ENCODE peak calls at places on chromosomes 2 and 18, in five cellular contexts. Y, L, K, A and B are unnamed samples.

GRCh38 chr2:174833737-174834136 is 69.5 kb upstream of the CHRNA1 start:
- DNase-seq in A (no peak), K (no peak), Y (no peak), L (no peak), B (no peak)

GRCh38 chr18:57833441-57834101 is 30.5 kb upstream of the ATP8B1 start:
- DNase-seq in K (no peak), Y (no peak), A (no peak), L (no peak), B (no peak)

GRCh38 chr2:33069894-33070651 is 123.3 kb downstream of the LTBP1 start:
- DNase-seq in A (peak; percentile 78), L (peak; percentile 52), K (peak; percentile 81), Y (peak; percentile 28), B (peak; percentile 75)

GRCh38 chr2:141490886-141491285 is 639.9 kb downstream of the LRP1B start:
- DNase-seq in L (no peak), K (no peak), A (no peak), Y (no peak), B (no peak)

GRCh38 chr2:143686585-143687164 is 557.5 kb downstream of the ARHGAP15 start:
- DNase-seq in A (no peak), Y (no peak), K (no peak), L (no peak), B (no peak)

GRCh38 chr2:239209806-239210205 is 191.0 kb downstream of the HDAC4 start:
- DNase-seq in K (peak; percentile 36), L (peak; percentile 18), A (no peak), Y (no peak), B (peak; percentile 60)

GRCh38 chr2:205959528-205959927 is 126.4 kb downstream of the INO80D start:
- DNase-seq in K (no peak), L (no peak), Y (no peak), A (no peak), B (no peak)

GRCh38 chr2:170446078-170446477 is 268.1 kb downstream of the MYO3B start:
- DNase-seq in A (no peak), K (no peak), Y (no peak), L (no peak), B (no peak)

GRCh38 chr18:74544898-74545297 is 10.6 kb downstream of the CNDP1 start:
- DNase-seq in K (peak; percentile 32), L (peak; percentile 60), A (no peak), Y (no peak), B (no peak)

GRCh38 chr2:159283529-159283928 is 3.0 kb downstream of the WDSUB1 start:
- DNase-seq in L (no peak), A (no peak), Y (no peak), K (no peak), B (no peak)

GRCh38 chr2:227411320-227411989 is 23.7 kb upstream of the SCYGR1 start:
- DNase-seq in K (no peak), A (peak; percentile 18), Y (no peak), L (no peak), B (no peak)

GRCh38 chr2:163736433-163737168 is 793 bp upstream of the FIGN start:
- DNase-seq in A (peak; percentile 61), K (peak; percentile 63), L (peak; percentile 66), Y (no peak), B (peak; percentile 75)

GRCh38 chr18:23113576-23113975 is 21.7 kb upstream of the CABLES1 start:
- DNase-seq in K (no peak), A (no peak), Y (no peak), L (no peak), B (no peak)

GRCh38 chr2:38148501-38148900 is 72.5 kb upstream of the CYP1B1 start:
- DNase-seq in A (peak; percentile 57), Y (peak; percentile 68), L (no peak), K (peak; percentile 84), B (no peak)

GRCh38 chr2:32697156-32697555 is 69.3 kb downstream of the TTC27 start:
- DNase-seq in L (no peak), K (no peak), A (no peak), Y (no peak), B (no peak)

GRCh38 chr2:182186132-182186735 is 200.6 kb downstream of the PPP1R1C start:
- DNase-seq in A (no peak), K (no peak), L (no peak), Y (no peak), B (no peak)

GRCh38 chr18:22563098-22563707 is 145.5 kb upstream of the CTAGE1 start:
- DNase-seq in K (no peak), A (peak; percentile 61), Y (peak; percentile 59), L (no peak), B (no peak)

GRCh38 chr2:221554769-221555510 is 17.2 kb downstream of the EPHA4 start:
- DNase-seq in K (no peak), L (no peak), A (no peak), Y (no peak), B (no peak)

GRCh38 chr2:12719400-12720104 is 2.8 kb downstream of the TRIB2 start:
- DNase-seq in Y (no peak), K (no peak), L (no peak), A (no peak), B (no peak)
- H3K4me1 ChIP-seq in Y (no peaks in the 10 kb centered on the region), K (no peaks in the 10 kb centered on the region), L (peaks cover 52% of the 10 kb centered on the region), A (peaks cover 28% of the 10 kb centered on the region), B (peaks cover 67% of the 10 kb centered on the region)

GRCh38 chr18:42486296-42486695 is 531.3 kb downstream of the PIK3C3 start:
- DNase-seq in L (no peak), Y (no peak), K (peak; percentile 46), A (no peak), B (no peak)
- TF ChIP-seq POLR2A in L (no peak), Y (no peak), K (no peak), A (no peak), B (no peak)

GRCh38 chr18:12283666-12284065 is 24.4 kb upstream of the TUBB6 start:
- DNase-seq in K (no peak), A (no peak), Y (no peak), L (no peak), B (no peak)
- H3K4me1 ChIP-seq in K (no peaks in the 10 kb centered on the region), A (no peaks in the 10 kb centered on the region), Y (no peaks in the 10 kb centered on the region), L (peaks cover 24% of the 10 kb centered on the region), B (peaks cover 33% of the 10 kb centered on the region)

GRCh38 chr2:148680462-148680861 is 35.9 kb downstream of the EPC2 start:
- DNase-seq in K (no peak), Y (no peak), L (no peak), A (no peak), B (no peak)
- TF ChIP-seq POLR2A in K (no peak), Y (no peak), L (no peak), A (no peak), B (no peak)

DNA sequence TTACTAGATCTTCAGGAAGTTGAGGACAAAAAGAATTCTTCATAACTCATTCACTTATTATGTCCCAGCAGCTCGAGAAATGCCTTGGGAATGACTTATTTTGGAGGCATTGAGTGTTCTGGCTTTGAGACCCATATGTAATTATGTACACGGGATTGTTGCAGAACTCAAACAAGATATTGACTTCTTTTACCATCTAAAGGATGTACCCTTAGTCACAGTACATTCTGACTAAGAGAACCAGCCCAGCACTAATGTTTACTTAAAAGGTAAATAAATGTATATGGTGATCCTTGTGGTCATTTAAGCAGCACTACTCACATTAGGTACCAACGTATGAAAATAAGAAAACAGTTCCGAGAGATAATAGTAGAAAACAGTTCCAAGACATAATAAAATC is 268.9 kb downstream of the ADCYAP1 start:
- DNase-seq in Y (no peak), A (no peak), L (no peak), K (no peak), B (no peak)
- H3K4me1 ChIP-seq in Y (no peaks in the 10 kb centered on the region), A (no peaks in the 10 kb centered on the region), L (no peaks in the 10 kb centered on the region), K (no peaks in the 10 kb centered on the region), B (no peaks in the 10 kb centered on the region)

GRCh38 chr2:16123421-16123820 is 183.1 kb downstream of the MYCN start:
- DNase-seq in L (no peak), K (no peak), A (no peak), Y (no peak), B (no peak)

GRCh38 chr2:16125614-16126125 is 185.3 kb downstream of the MYCN start:
- DNase-seq in A (no peak), K (no peak), Y (peak; percentile 1), L (no peak), B (no peak)

GRCh38 chr2:16122556-16122955 is 182.2 kb downstream of the MYCN start:
- DNase-seq in K (no peak), A (no peak), L (no peak), Y (no peak), B (no peak)

GRCh38 chr2:16124881-16125613 is 184.7 kb downstream of the MYCN start:
- DNase-seq in A (no peak), L (no peak), Y (no peak), K (no peak), B (no peak)

DNA sequence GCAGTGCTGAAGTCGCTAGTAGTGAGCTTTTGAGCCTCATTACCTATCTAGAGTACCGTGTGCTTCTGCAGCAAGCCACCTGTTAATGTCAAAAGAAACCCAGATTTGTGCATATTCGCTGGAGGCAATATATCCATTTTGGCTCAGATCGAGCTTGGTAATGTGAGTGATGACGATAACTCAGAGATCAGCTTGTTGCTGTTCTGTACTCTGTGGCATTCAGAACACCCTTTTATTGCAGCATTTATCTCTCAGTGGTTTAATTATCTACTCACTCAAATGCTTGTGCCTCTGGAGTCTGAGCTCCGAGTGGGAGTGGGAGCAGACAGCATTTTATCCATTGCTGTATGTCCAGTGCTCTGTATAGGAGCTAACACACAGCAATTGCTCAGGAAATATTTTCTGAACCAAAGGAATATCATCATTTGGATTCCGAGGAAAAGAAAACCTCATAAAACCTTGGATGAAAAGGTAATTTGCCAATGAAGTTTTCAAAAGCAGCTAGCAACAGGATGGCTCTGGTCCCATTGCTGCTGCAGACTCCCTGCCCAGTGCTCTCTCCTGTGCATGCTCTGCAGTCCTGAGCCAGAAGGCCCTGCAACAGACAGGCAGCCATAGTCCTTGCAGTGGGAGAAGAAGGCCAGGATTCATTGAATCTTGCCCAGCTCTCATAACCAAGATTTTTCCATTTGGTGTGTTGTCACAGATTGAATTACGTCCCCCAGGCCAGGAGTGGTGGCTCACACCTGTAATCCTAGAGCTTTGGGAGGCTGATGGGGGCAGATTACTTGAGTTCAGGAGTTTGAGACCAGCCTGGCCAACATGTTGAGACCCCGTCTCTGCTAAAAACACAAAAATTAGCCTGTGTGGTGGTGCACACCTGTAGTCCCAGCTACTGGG is 183.8 kb downstream of the MYCN start:
- DNase-seq in L (no peak), K (no peak), A (no peak), Y (no peak), B (no peak)
- TF ChIP-seq POLR2A in L (no peak), K (no peak), A (no peak), Y (no peak), B (no peak)

GRCh38 chr2:209387389-209387788 is 36.5 kb upstream of the MAP2 start:
- DNase-seq in L (no peak), A (no peak), K (no peak), Y (no peak), B (peak; percentile 57)

GRCh38 chr2:209390839-209391238 is 33.0 kb upstream of the MAP2 start:
- DNase-seq in Y (no peak), K (no peak), L (no peak), A (no peak), B (no peak)

GRCh38 chr2:209391776-209392401 is 32.0 kb upstream of the MAP2 start:
- DNase-seq in L (no peak), K (no peak), Y (no peak), A (peak; percentile 20), B (no peak)

GRCh38 chr2:209388416-209389037 is 35.3 kb upstream of the MAP2 start:
- DNase-seq in K (no peak), A (no peak), L (no peak), Y (no peak), B (no peak)

DNA sequence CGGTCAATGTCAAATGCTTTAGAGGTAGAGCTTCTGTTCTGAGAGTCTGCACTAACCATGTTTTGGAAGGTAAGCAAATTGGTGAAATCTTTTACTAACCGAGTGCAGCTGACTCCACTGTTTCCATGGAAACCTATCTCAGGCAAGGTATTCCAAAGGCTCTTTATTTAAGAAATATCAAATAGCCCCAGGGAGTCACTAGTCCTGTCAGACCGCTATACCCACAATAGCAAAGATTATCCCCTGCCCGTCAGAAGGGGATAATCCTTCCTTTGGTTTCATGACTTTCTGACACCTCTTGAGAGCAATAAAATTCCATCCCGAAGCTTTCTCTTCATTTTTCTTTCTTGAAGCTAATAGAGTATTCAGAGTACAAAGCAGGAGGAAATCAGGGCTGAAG is 34.7 kb upstream of the MAP2 start:
- DNase-seq in K (no peak), Y (no peak), A (no peak), L (no peak), B (no peak)
- H3K4me1 ChIP-seq in K (no peaks in the 10 kb centered on the region), Y (no peaks in the 10 kb centered on the region), A (no peaks in the 10 kb centered on the region), L (no peaks in the 10 kb centered on the region), B (no peaks in the 10 kb centered on the region)